ENCODE peak calls at places on chromosomes 11 and 22, in seven cellular contexts. Q is fibroblast of lung, E is foreskin fibroblast, W is adrenal gland, P is AG10803, L is fibroblast of the aortic adventitia, X is progenitor cell of endocrine pancreas. I is an unnamed sample.

GRCh38 chr11:73787051-73787642 is 527 bp upstream of the MRPL48 start:
- DNase-seq in P (no peak), W (no peak), E (no peak), L (no peak), X (no peak), Q (no peak), I (no peak)

GRCh38 chr22:36904260-36904659 is 9.2 kb upstream of the CSF2RB start:
- DNase-seq in Q (no peak), W (no peak), L (no peak), P (no peak), E (no peak), X (no peak), I (no peak)

GRCh38 chr22:41863472-41863871 is 30.6 kb downstream of the SREBF2 start:
- DNase-seq in Q (peak; percentile 80), E (no peak), X (no peak), P (no peak), W (no peak), L (peak; percentile 24), I (no peak)

GRCh38 chr22:23236440-23237139 is 56.3 kb downstream of the BCR start:
- DNase-seq in P (no peak), L (no peak), Q (no peak), X (no peak), E (no peak), W (no peak), I (no peak)

GRCh38 chr11:62552931-62553838 is 6.6 kb upstream of the AHNAK start:
- DNase-seq in E (peak; percentile 97), X (no peak), L (peak; percentile 96), W (peak; percentile 91), Q (peak; percentile 96), P (peak; percentile 97), I (peak; percentile 77)

GRCh38 chr11:66970808-66971442 is 4.2 kb upstream of the C11orf86 start:
- DNase-seq in W (peak; percentile 90), E (peak; percentile 99), L (peak; percentile 100), Q (peak; percentile 100), X (no peak), P (peak; percentile 100), I (peak; percentile 100)

GRCh38 chr11:95076416-95076815 is 9.7 kb downstream of the SRSF8 start:
- DNase-seq in E (peak; percentile 77), W (peak; percentile 27), X (no peak), Q (peak; percentile 98), L (peak; percentile 87), P (peak; percentile 58), I (peak; percentile 67)

GRCh38 chr22:43213962-43214361 is 27.0 kb upstream of the TTLL12 start:
- DNase-seq in X (no peak), P (no peak), E (no peak), L (no peak), W (no peak), Q (no peak), I (no peak)

GRCh38 chr11:60756307-60757032 is at the start of gene MS4A15:
- DNase-seq in E (no peak), Q (no peak), P (peak; percentile 3), X (no peak), L (peak; percentile 2), W (no peak), I (no peak)

GRCh38 chr11:119739975-119740374 is 11.0 kb upstream of the NECTIN1 start:
- DNase-seq in E (no peak), X (no peak), P (no peak), Q (no peak), W (no peak), L (no peak), I (no peak)

GRCh38 chr22:35785181-35785923 is 67.7 kb downstream of the APOL5 start:
- DNase-seq in X (no peak), Q (no peak), P (peak; percentile 71), W (no peak), E (peak; percentile 41), L (peak; percentile 67), I (peak; percentile 37)

GRCh38 chr11:82701847-82702520 is 31.7 kb downstream of the FAM181B start:
- DNase-seq in Q (peak; percentile 44), E (no peak), W (peak; percentile 12), X (peak; percentile 36), L (peak; percentile 45), P (peak; percentile 17), I (no peak)

GRCh38 chr11:40328890-40329617 is 1130.4 kb downstream of the LRRC4C start:
- DNase-seq in X (no peak), Q (peak; percentile 100), W (peak; percentile 19), L (peak; percentile 99), P (peak; percentile 99), E (peak; percentile 99), I (peak; percentile 99)

GRCh38 chr11:128039140-128040021 is 548.0 kb downstream of the ETS1 start:
- DNase-seq in P (peak; percentile 99), W (no peak), E (peak; percentile 91), X (no peak), L (peak; percentile 95), Q (peak; percentile 95), I (peak; percentile 57)

GRCh38 chr22:20143883-20144665 is 6.8 kb downstream of the CCDC188 start:
- DNase-seq in E (no peak), W (no peak), P (no peak), X (no peak), L (no peak), Q (no peak), I (no peak)

GRCh38 chr11:134146598-134146997 is 77.2 kb downstream of the NCAPD3 start:
- DNase-seq in L (no peak), W (no peak), X (no peak), P (no peak), E (no peak), Q (no peak), I (no peak)

GRCh38 chr11:111975076-111975806 is 38.1 kb downstream of the DIXDC1 start:
- DNase-seq in P (no peak), Q (no peak), X (no peak), E (no peak), L (no peak), W (peak; percentile 50), I (no peak)
- TF ChIP-seq CTCF in P (peak; percentile 19), Q (peak; percentile 27), X (no peak), E (peak; percentile 18), L (peak; percentile 18), W (peak; percentile 10), I (no peak)

DNA sequence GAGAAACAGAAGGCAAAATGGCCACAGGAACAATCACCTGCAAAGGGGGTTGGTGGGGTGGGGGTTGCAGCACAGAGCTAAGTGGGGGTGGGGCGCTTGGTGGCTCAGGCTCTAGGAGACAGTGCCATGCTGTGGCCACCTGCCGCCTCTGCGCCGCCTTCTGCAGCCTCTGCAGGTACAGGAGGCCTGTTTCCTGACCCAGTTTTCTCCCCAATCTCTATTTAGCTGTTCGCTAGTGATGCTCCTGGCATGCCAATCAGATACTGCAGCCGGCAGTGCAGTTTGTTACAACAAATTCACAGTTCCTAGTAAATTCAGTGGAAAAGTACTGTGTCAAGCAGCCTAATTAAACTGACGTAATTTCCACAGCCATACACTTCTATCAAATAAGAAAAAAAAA is 106.4 kb downstream of the SERGEF start:
- DNase-seq in W (no peak), P (no peak), E (no peak), Q (no peak), L (no peak), X (peak; percentile 17), I (no peak)
- TF ChIP-seq CTCF in W (no peak), P (peak; percentile 8), E (no peak), Q (no peak), L (peak; percentile 5), X (peak; percentile 53), I (no peak)

GRCh38 chr22:19038728-19039447 is 83.3 kb downstream of the DGCR2 start:
- DNase-seq in W (no peak), Q (no peak), E (no peak), P (no peak), L (no peak), X (no peak), I (no peak)
- TF ChIP-seq CTCF in W (no peak), Q (no peak), E (no peak), P (no peak), L (no peak), X (no peak), I (no peak)

GRCh38 chr22:46738961-46739870 is 1.2 kb upstream of the CERK start:
- DNase-seq in W (peak; percentile 85), E (peak; percentile 58), L (peak; percentile 63), Q (peak; percentile 65), P (peak; percentile 50), X (no peak), I (no peak)
- TF ChIP-seq CTCF in W (no peak), E (peak; percentile 8), L (peak; percentile 30), Q (peak; percentile 26), P (no peak), X (no peak), I (peak; percentile 48)

GRCh38 chr11:109644158-109644557 is 222.2 kb downstream of the C11orf87 start:
- DNase-seq in L (peak; percentile 5), W (peak; percentile 15), Q (no peak), E (no peak), X (no peak), P (peak; percentile 9), I (no peak)

GRCh38 chr11:109641549-109641948 is 219.6 kb downstream of the C11orf87 start:
- DNase-seq in W (no peak), E (peak; percentile 2), X (peak; percentile 29), L (peak; percentile 46), P (peak; percentile 47), Q (peak; percentile 1), I (no peak)
- TF ChIP-seq CTCF in W (no peak), E (no peak), X (peak; percentile 44), L (peak; percentile 39), P (peak; percentile 46), Q (no peak), I (peak; percentile 29)

GRCh38 chr11:102957953-102958352 is 2.4 kb upstream of the MMP13 start:
- DNase-seq in L (no peak), X (no peak), E (no peak), Q (peak; percentile 17), W (no peak), P (peak; percentile 18), I (no peak)

GRCh38 chr11:102950622-102951081 is 4.9 kb downstream of the MMP13 start:
- DNase-seq in L (peak; percentile 39), X (no peak), W (no peak), P (peak; percentile 92), Q (peak; percentile 87), E (peak; percentile 79), I (no peak)

DNA sequence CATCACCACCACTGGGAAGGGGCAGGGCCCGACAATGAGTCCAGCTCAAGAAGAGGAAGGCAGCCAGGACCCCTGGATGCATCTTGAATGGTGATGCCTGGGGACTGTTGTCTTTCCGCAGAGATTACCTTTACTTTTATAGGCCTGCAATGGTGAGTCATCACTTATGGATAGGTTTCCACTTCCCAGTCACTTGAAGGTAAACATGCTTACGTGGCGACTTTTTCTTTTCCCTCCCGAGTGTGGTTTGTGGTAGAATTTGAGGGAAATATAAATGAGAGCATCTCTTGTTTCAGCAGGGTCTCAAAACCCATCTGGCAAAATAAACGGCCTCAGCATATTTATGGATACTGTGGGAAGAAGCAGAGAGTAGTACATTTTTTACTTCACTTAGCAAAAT is at the start of gene MMP13:
- DNase-seq in Q (no peak), P (no peak), E (no peak), X (no peak), L (no peak), W (no peak), I (no peak)
- TF ChIP-seq CTCF in Q (no peak), P (no peak), E (no peak), X (no peak), L (no peak), W (no peak), I (no peak)

DNA sequence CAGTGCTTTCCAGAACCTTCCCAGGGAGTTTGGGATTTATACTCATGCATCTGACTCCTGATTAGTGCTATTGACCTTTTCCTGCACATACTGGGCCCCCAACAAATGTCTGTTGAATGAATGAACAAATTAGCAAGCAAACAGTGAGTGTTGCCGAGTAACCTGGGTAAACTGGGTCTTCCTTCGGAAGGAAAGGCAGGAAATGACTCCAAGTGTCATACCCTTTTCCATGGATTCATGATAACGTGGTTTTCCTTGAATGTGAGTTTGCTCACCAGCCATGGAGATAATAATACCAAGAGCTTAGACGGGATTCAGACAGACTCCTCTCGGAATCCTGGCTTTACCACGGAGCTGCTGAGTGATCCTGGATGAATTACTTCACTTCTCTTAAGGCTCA is 16.7 kb downstream of the TECTA start:
- DNase-seq in Q (no peak), X (no peak), P (no peak), W (no peak), L (no peak), E (no peak), I (no peak)
- TF ChIP-seq CTCF in Q (no peak), X (no peak), P (no peak), W (no peak), L (no peak), E (no peak), I (no peak)

I was measured in AG04449.